ENCODE peak calls at places on chromosomes 7 and 10, in seven cellular contexts. O is D721Med, S is mammary epithelial cell, T is GM13977, X is body of pancreas, Z is AG04449, V is thoracic aorta. C is an unnamed sample.

GRCh38 chr10:49798275-49798674 is 36.2 kb upstream of the OGDHL start:
- DNase-seq in O (no peak), S (no peak), T (no peak), X (no peak), Z (no peak), V (no peak), C (no peak)

GRCh38 chr10:32981760-32982159 is 23.7 kb upstream of the ITGB1 start:
- DNase-seq in O (no peak), S (no peak), T (no peak), X (peak; percentile 82), Z (no peak), V (no peak), C (no peak)

GRCh38 chr10:33132626-33133025 is 174.6 kb upstream of the ITGB1 start:
- DNase-seq in O (no peak), S (no peak), T (no peak), X (no peak), Z (no peak), V (no peak), C (no peak)

GRCh38 chr10:126357169-126357568 is 31.1 kb downstream of the ADAM12 start:
- DNase-seq in O (no peak), S (no peak), T (no peak), X (no peak), Z (no peak), V (no peak), C (no peak)

GRCh38 chr10:60757422-60757895 is 20.8 kb upstream of the CDK1 start:
- DNase-seq in O (no peak), S (no peak), T (no peak), X (no peak), Z (no peak), V (no peak), C (no peak)

GRCh38 chr7:16801111-16801542 is 3.7 kb downstream of the AGR2 start:
- DNase-seq in O (peak; percentile 23), S (peak; percentile 90), T (peak; percentile 41), X (no peak), Z (peak; percentile 28), V (no peak), C (peak; percentile 5)

GRCh38 chr10:46070749-46071148 is 24.7 kb upstream of the MSMB start:
- DNase-seq in O (no peak), S (no peak), T (no peak), X (no peak), Z (no peak), V (no peak), C (no peak)

GRCh38 chr7:138417103-138417695 is 42.9 kb upstream of the TRIM24 start:
- DNase-seq in O (no peak), S (no peak), T (no peak), X (no peak), Z (no peak), V (no peak), C (no peak)

GRCh38 chr10:70479161-70479531 is 579 bp downstream of the PALD1 start:
- DNase-seq in O (no peak), S (no peak), T (no peak), X (no peak), Z (no peak), V (no peak), C (no peak)
- TF ChIP-seq CTCF in O (peak; percentile 17), S (no peak), T (no peak), X (no peak), Z (no peak), V (no peak), C (no peak)

DNA sequence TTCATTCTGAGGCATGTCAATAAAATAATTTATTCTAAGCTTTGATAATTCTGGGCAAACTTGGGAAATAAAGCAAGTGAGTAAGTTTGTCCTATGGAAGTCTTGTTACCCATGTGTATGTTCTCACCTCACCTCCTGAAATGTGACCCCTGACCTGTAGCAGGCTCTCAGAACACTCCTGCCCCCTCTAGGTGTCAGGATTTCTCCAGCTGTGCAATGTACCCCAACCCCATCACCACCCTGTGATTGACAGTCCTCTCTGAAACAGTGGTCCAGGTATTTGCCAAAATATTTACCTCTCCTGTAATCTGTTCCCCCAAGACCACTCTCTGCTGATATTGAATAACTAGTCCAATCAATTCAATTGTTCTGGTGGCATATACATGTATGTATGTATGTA is 122.6 kb upstream of the PTER start:
- DNase-seq in O (no peak), S (no peak), T (no peak), X (no peak), Z (no peak), V (no peak), C (no peak)
- TF ChIP-seq CTCF in O (no peak), S (no peak), T (peak; percentile 37), X (no peak), Z (no peak), V (no peak), C (no peak)

GRCh38 chr10:8810677-8811076 is 756.2 kb downstream of the GATA3 start:
- DNase-seq in O (no peak), S (no peak), T (no peak), X (no peak), Z (no peak), V (no peak), C (no peak)
- TF ChIP-seq CTCF in O (no peak), S (no peak), T (no peak), X (no peak), Z (no peak), V (no peak), C (no peak)

GRCh38 chr7:151272877-151273276 is 24.4 kb upstream of the SMARCD3 start:
- DNase-seq in O (no peak), S (no peak), T (no peak), X (no peak), Z (no peak), V (no peak), C (no peak)

GRCh38 chr7:151273646-151274375 is 25.3 kb upstream of the SMARCD3 start:
- DNase-seq in O (no peak), S (no peak), T (no peak), X (peak; percentile 23), Z (no peak), V (no peak), C (no peak)

GRCh38 chr7:151269511-151269910 is 21.0 kb upstream of the SMARCD3 start:
- DNase-seq in O (no peak), S (no peak), T (no peak), X (no peak), Z (no peak), V (no peak), C (no peak)

GRCh38 chr7:151272410-151272809 is 23.9 kb upstream of the SMARCD3 start:
- DNase-seq in O (no peak), S (no peak), T (no peak), X (no peak), Z (no peak), V (no peak), C (no peak)

DNA sequence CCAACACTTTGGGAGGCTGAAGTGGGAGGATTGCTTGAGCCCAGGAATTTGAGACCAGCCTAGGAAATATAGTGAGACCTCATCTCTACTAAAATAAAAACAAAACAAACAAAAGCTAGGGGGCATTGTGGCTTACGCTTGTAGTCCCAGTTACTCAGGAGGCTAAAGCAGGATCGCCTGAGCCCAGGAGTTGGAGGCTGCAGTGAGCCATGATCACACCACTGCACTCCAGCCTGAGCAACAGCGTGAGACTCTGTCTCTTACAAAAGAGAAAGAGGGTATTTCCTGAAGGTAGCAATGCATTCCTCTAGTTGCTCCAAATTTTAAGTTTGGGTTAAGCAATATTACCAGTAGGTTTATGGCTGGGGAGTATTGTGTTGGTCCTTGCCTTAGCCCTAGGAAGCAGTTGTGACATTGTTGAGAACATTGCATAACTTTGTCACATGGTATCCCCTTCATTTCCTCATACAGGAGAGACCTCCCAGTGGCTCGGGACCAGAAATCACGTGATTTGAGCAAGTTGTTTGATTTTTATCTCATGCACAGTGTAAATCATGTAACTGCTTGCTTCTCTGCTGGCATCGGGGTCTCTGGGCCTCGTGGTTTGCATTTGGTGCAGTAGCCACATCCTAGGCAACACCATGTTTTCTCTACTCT is 23.3 kb upstream of the SMARCD3 start:
- DNase-seq in O (no peak), S (no peak), T (no peak), X (peak; percentile 81), Z (no peak), V (no peak), C (peak; percentile 36)
- TF ChIP-seq CTCF in O (peak; percentile 14), S (no peak), T (no peak), X (no peak), Z (no peak), V (no peak), C (no peak)

GRCh38 chr7:47992446-47992845 is 13.0 kb upstream of the HUS1 start:
- DNase-seq in O (no peak), S (no peak), T (no peak), X (no peak), Z (no peak), V (no peak), C (no peak)

GRCh38 chr7:47990592-47990991 is 11.2 kb upstream of the HUS1 start:
- DNase-seq in O (no peak), S (no peak), T (no peak), X (no peak), Z (no peak), V (no peak), C (no peak)

GRCh38 chr7:47988496-47989386 is 9.3 kb upstream of the HUS1 start:
- DNase-seq in O (no peak), S (no peak), T (no peak), X (no peak), Z (no peak), V (no peak), C (no peak)

GRCh38 chr7:47991270-47991669 is 11.9 kb upstream of the HUS1 start:
- DNase-seq in O (no peak), S (no peak), T (no peak), X (no peak), Z (no peak), V (no peak), C (no peak)

GRCh38 chr7:47991741-47992311 is 12.4 kb upstream of the HUS1 start:
- DNase-seq in O (no peak), S (peak; percentile 52), T (peak; percentile 88), X (peak; percentile 88), Z (no peak), V (peak; percentile 70), C (peak; percentile 23)
- TF ChIP-seq CTCF in O (peak; percentile 45), S (peak; percentile 32), T (peak; percentile 89), X (peak; percentile 77), Z (peak; percentile 86), V (peak; percentile 54), C (peak; percentile 82)

GRCh38 chr7:156650042-156650441 is 9.5 kb downstream of the RNF32 start:
- DNase-seq in O (no peak), S (no peak), T (no peak), X (peak; percentile 28), Z (no peak), V (no peak), C (no peak)
- TF ChIP-seq CTCF in O (peak; percentile 26), S (peak; percentile 13), T (peak; percentile 65), X (peak; percentile 29), Z (peak; percentile 46), V (no peak), C (peak; percentile 23)

C was measured in AG09319.